ENCODE peak calls at places on chromosomes 5 and 9, in five cellular contexts. M is prostate gland, X is heart left ventricle, H is right atrium auricular region, C is Panc1. V is an unnamed sample.

GRCh38 chr5:76733049-76733417 is 17.1 kb downstream of the F2R start:
- DNase-seq in H (no peak), M (no peak), X (no peak), C (no peak), V (no peak)

GRCh38 chr5:140339636-140340035 is 6.8 kb downstream of the HBEGF start:
- DNase-seq in H (no peak), M (no peak), C (no peak), X (no peak), V (no peak)

GRCh38 chr5:173004447-173004846 is 20.9 kb downstream of the ATP6V0E1 start:
- DNase-seq in M (no peak), H (no peak), X (no peak), C (no peak), V (no peak)

GRCh38 chr5:148687427-148687826 is 33.1 kb upstream of the HTR4 start:
- DNase-seq in X (no peak), C (peak; percentile 13), M (no peak), H (no peak), V (no peak)

GRCh38 chr5:111099058-111099778 is 7.1 kb downstream of the WDR36 start:
- DNase-seq in C (no peak), H (no peak), M (no peak), X (no peak), V (no peak)

GRCh38 chr9:131732636-131733340 is 7.1 kb downstream of the RAPGEF1 start:
- DNase-seq in X (no peak), M (no peak), C (no peak), H (no peak), V (no peak)

GRCh38 chr5:161846731-161847130 is 1.2 kb upstream of the GABRA1 start:
- DNase-seq in C (no peak), X (no peak), H (no peak), M (no peak), V (no peak)

GRCh38 chr5:131382407-131383395 is 118.8 kb downstream of the CDC42SE2 start:
- DNase-seq in H (no peak), M (no peak), X (no peak), C (peak; percentile 58), V (no peak)

GRCh38 chr5:96709152-96709821 is 47.1 kb downstream of the CAST start:
- DNase-seq in X (no peak), M (no peak), H (no peak), C (no peak), V (no peak)

GRCh38 chr5:111863801-111864200 is 106.8 kb upstream of the NREP start:
- DNase-seq in X (no peak), C (no peak), M (no peak), H (no peak), V (no peak)

GRCh38 chr9:19533373-19533772 is 124.6 kb downstream of the ACER2 start:
- DNase-seq in X (no peak), H (no peak), M (no peak), C (no peak), V (no peak)

GRCh38 chr5:112878760-112879159 is 17.7 kb downstream of the SRP19 start:
- DNase-seq in M (no peak), X (no peak), H (no peak), C (no peak), V (no peak)

GRCh38 chr5:153671653-153672346 is 181.3 kb downstream of the GRIA1 start:
- DNase-seq in H (no peak), X (no peak), M (no peak), C (no peak), V (no peak)

GRCh38 chr5:153672347-153673090 is 182.0 kb downstream of the GRIA1 start:
- DNase-seq in H (no peak), C (no peak), X (no peak), M (no peak), V (no peak)

GRCh38 chr5:153670081-153670480 is 179.6 kb downstream of the GRIA1 start:
- DNase-seq in H (no peak), C (no peak), X (no peak), M (no peak), V (no peak)
- TF ChIP-seq CTCF in H (no peak), C (no peak), X (no peak), M (no peak), V (no peak)

GRCh38 chr5:29811914-29812679 is 1381.4 kb upstream of the CDH6 start:
- DNase-seq in H (no peak), C (no peak), M (no peak), X (no peak), V (no peak)
- TF ChIP-seq CTCF in H (no peak), C (no peak), M (no peak), X (no peak), V (no peak)

GRCh38 chr9:28820741-28821140 is 1247.5 kb upstream of the C9orf72 start:
- DNase-seq in H (no peak), C (no peak), M (no peak), X (no peak), V (no peak)
- TF ChIP-seq CTCF in H (no peak), C (no peak), M (no peak), X (no peak), V (no peak)

DNA sequence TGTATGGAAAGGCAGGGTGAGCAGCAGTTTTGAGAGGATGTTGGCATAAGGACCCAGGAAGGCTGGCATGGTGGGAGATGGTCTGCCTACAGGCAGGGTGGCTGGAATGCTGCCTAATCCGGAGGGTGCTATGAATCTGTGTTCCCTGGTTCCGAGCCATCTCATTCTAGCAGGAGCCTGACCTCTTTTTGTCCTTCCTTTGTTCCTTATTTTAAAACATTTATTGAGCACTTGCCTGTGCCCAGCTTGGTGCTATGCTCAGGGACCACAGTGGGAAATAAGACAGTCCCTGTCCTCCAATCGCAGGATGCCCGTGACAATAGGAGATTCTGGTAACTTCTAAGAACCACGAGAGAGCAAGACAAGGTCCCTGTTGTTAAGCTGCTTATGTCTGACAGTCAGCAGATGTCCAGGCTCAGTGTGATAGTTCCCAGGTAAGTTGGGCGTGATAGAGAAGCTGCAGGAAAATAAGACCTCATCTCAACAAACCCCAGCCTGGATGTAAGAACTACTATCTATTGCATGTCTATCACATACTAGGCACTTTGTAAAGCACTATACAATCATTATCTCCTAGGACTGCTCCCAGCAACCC is 9.1 kb upstream of the ZBTB34 start:
- DNase-seq in H (no peak), M (no peak), X (no peak), C (no peak), V (no peak)
- TF ChIP-seq CTCF in H (no peak), M (no peak), X (no peak), C (no peak), V (no peak)

GRCh38 chr9:27090716-27091115 is 18.3 kb upstream of the TEK start:
- DNase-seq in X (no peak), C (no peak), M (no peak), H (no peak), V (no peak)
- TF ChIP-seq CTCF in X (no peak), C (no peak), M (no peak), H (no peak), V (no peak)

V was measured in suprapubic skin.